ENCODE peak calls at places on chromosomes 12 and 14, in five cellular contexts. One of them, this sample, is unnamed.

GRCh38 chr14:35193161-35193560 is 70.8 kb downstream of the PRORP start:
- DNase-seq in naive thymus-derived CD4-positive, alpha-beta T cell: no peak
- DNase-seq in H1: no peak
- DNase-seq in colonic mucosa: no peak
- DNase-seq in Karpas-422: no peak
- DNase-seq in this sample: no peak

GRCh38 chr12:106743270-106743988 is 31.1 kb upstream of the RIC8B start:
- DNase-seq in Karpas-422: no peak
- DNase-seq in naive thymus-derived CD4-positive, alpha-beta T cell: no peak
- DNase-seq in H1: no peak
- DNase-seq in colonic mucosa: no peak
- DNase-seq in this sample: no peak

GRCh38 chr12:109459247-109459646 is 17.9 kb downstream of the KCTD10 start:
- DNase-seq in H1: no peak
- DNase-seq in naive thymus-derived CD4-positive, alpha-beta T cell: no peak
- DNase-seq in colonic mucosa: no peak
- DNase-seq in Karpas-422: no peak
- DNase-seq in this sample: no peak

GRCh38 chr14:56524971-56525677 is 54.5 kb upstream of the TMEM260 start:
- DNase-seq in H1: no peak
- DNase-seq in colonic mucosa: no peak
- DNase-seq in Karpas-422: no peak
- DNase-seq in naive thymus-derived CD4-positive, alpha-beta T cell: no peak
- DNase-seq in this sample: no peak

GRCh38 chr14:89681086-89682018 is 264.3 kb upstream of the FOXN3 start:
- DNase-seq in Karpas-422: no peak
- DNase-seq in naive thymus-derived CD4-positive, alpha-beta T cell: no peak
- DNase-seq in H1: no peak
- DNase-seq in colonic mucosa: no peak
- DNase-seq in this sample: peak; percentile 56

GRCh38 chr14:89654998-89655397 is 238.0 kb upstream of the FOXN3 start:
- DNase-seq in H1: no peak
- DNase-seq in naive thymus-derived CD4-positive, alpha-beta T cell: no peak
- DNase-seq in colonic mucosa: no peak
- DNase-seq in Karpas-422: no peak
- DNase-seq in this sample: no peak

GRCh38 chr14:47438650-47439140 is 236.7 kb downstream of the MDGA2 start:
- DNase-seq in colonic mucosa: no peak
- DNase-seq in Karpas-422: no peak
- DNase-seq in naive thymus-derived CD4-positive, alpha-beta T cell: no peak
- DNase-seq in H1: no peak
- DNase-seq in this sample: no peak

GRCh38 chr14:54902521-54903420 is at the start of gene GCH1:
- DNase-seq in Karpas-422: peak; percentile 94
- DNase-seq in H1: peak; percentile 25
- DNase-seq in colonic mucosa: peak; percentile 89
- DNase-seq in naive thymus-derived CD4-positive, alpha-beta T cell: peak; percentile 73
- DNase-seq in this sample: peak; percentile 87

GRCh38 chr12:164207-164606 is 49.8 kb downstream of the SLC6A12 start:
- DNase-seq in H1: no peak
- DNase-seq in naive thymus-derived CD4-positive, alpha-beta T cell: no peak
- DNase-seq in colonic mucosa: peak; percentile 43
- DNase-seq in Karpas-422: no peak
- DNase-seq in this sample: peak; percentile 86

GRCh38 chr14:103101257-103101963 is 6.9 kb downstream of the EXOC3L4 start:
- DNase-seq in colonic mucosa: no peak
- DNase-seq in H1: no peak
- DNase-seq in Karpas-422: no peak
- DNase-seq in naive thymus-derived CD4-positive, alpha-beta T cell: no peak
- DNase-seq in this sample: no peak

GRCh38 chr14:103099081-103099732 is 4.7 kb downstream of the EXOC3L4 start:
- DNase-seq in H1: no peak
- DNase-seq in colonic mucosa: no peak
- DNase-seq in Karpas-422: no peak
- DNase-seq in naive thymus-derived CD4-positive, alpha-beta T cell: no peak
- DNase-seq in this sample: no peak

GRCh38 chr14:103100281-103101121 is 6.0 kb downstream of the EXOC3L4 start:
- DNase-seq in colonic mucosa: no peak
- DNase-seq in naive thymus-derived CD4-positive, alpha-beta T cell: no peak
- DNase-seq in Karpas-422: no peak
- DNase-seq in H1: no peak
- DNase-seq in this sample: no peak

GRCh38 chr14:103097994-103098957 is 3.8 kb downstream of the EXOC3L4 start:
- DNase-seq in colonic mucosa: no peak
- DNase-seq in H1: no peak
- DNase-seq in naive thymus-derived CD4-positive, alpha-beta T cell: no peak
- DNase-seq in Karpas-422: no peak
- DNase-seq in this sample: peak; percentile 80

DNA sequence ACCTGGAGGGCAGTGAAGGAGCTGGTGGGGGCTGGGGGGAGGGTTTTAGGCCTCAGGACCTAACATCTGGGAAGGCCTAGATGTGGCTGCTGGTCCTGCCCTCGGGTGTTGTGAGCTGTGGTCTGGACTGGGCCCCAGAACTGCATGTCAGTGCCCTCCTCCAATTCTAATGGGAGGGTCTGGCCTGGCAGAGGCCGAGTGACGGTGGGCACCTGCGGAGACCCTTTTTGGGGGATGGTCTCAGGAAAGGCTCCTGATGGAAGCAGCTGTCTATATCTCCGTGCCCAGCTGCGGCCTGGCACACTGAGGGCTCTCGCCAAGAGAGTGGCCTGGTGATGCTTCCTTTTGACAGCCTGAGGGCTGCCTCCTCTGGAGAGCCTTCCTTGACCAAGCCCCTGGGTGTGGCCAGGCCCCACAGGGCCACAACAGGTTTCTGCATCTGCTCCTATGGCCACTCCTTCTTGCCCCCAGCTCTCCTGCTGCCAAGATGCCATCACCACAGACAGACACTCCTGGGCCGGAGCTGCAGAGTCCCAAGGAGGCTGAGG is 5.3 kb downstream of the EXOC3L4 start:
- DNase-seq in naive thymus-derived CD4-positive, alpha-beta T cell: no peak
- DNase-seq in colonic mucosa: no peak
- DNase-seq in H1: no peak
- DNase-seq in Karpas-422: no peak
- DNase-seq in this sample: no peak
- H3K4me1 ChIP-seq in naive thymus-derived CD4-positive, alpha-beta T cell: no peaks in the 10 kb centered on the region
- H3K4me1 ChIP-seq in colonic mucosa: peaks cover 17% of the 10 kb centered on the region
- H3K4me1 ChIP-seq in H1: no peaks in the 10 kb centered on the region
- H3K4me1 ChIP-seq in Karpas-422: peaks cover 4% of the 10 kb centered on the region
- H3K4me1 ChIP-seq in this sample: peaks cover 12% of the 10 kb centered on the region

DNA sequence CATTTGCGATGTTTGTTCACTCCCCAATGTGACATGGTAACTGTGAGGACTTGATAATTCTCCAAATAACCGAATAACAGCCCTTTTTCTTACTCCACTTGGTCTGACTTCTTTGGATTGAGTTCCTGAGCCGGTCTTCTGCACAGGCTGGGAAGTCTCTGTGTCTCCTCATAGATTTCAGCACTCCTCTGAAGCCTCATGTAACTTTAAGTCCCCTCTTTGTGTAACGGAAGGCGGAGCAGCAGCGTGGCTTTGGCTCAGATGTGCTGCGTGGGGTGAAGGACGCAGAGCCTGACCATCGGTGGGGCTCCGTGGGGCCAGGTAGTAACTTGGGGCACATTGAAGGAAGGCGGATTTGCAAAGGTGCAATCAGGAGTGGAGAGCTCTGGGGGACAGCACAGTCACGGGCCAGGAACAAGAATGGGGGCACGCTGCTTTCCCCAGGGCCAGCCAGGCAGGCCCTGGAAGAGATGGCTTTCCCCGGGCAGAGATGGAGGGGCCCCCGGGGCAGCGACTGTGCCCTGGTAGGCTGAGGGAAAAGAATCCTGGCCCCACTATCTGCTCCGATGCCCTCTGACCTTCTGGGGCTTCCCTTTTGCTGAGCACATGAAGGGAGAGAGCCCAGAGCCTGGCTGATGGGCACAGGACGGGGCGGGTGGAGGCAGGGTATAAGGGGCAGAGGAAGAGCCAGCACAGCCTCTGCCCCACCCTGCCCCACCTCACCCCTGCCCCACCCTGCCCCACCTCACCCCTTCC is 56.8 kb downstream of the ADGRD1 start:
- DNase-seq in Karpas-422: no peak
- DNase-seq in H1: no peak
- DNase-seq in colonic mucosa: no peak
- DNase-seq in naive thymus-derived CD4-positive, alpha-beta T cell: no peak
- DNase-seq in this sample: no peak
- H3K9me3 ChIP-seq in Karpas-422: no peaks in the 10 kb centered on the region
- H3K9me3 ChIP-seq in H1: no peaks in the 10 kb centered on the region
- H3K9me3 ChIP-seq in colonic mucosa: no peaks in the 10 kb centered on the region
- H3K9me3 ChIP-seq in naive thymus-derived CD4-positive, alpha-beta T cell: no peaks in the 10 kb centered on the region
- H3K9me3 ChIP-seq in this sample: no peaks in the 10 kb centered on the region

GRCh38 chr12:121860257-121860656 is 1.6 kb upstream of the HPD start:
- DNase-seq in colonic mucosa: no peak
- DNase-seq in Karpas-422: no peak
- DNase-seq in H1: no peak
- DNase-seq in naive thymus-derived CD4-positive, alpha-beta T cell: no peak
- DNase-seq in this sample: no peak

GRCh38 chr12:121858318-121858661 is 369 bp downstream of the HPD start:
- DNase-seq in colonic mucosa: no peak
- DNase-seq in Karpas-422: no peak
- DNase-seq in H1: no peak
- DNase-seq in naive thymus-derived CD4-positive, alpha-beta T cell: no peak
- DNase-seq in this sample: no peak

GRCh38 chr12:121858662-121859572 is at the start of gene HPD:
- DNase-seq in H1: no peak
- DNase-seq in naive thymus-derived CD4-positive, alpha-beta T cell: no peak
- DNase-seq in colonic mucosa: peak; percentile 46
- DNase-seq in Karpas-422: no peak
- DNase-seq in this sample: peak; percentile 11

GRCh38 chr12:121857322-121858246 is 1.1 kb downstream of the HPD start:
- DNase-seq in H1: no peak
- DNase-seq in naive thymus-derived CD4-positive, alpha-beta T cell: no peak
- DNase-seq in Karpas-422: no peak
- DNase-seq in colonic mucosa: no peak
- DNase-seq in this sample: no peak

DNA sequence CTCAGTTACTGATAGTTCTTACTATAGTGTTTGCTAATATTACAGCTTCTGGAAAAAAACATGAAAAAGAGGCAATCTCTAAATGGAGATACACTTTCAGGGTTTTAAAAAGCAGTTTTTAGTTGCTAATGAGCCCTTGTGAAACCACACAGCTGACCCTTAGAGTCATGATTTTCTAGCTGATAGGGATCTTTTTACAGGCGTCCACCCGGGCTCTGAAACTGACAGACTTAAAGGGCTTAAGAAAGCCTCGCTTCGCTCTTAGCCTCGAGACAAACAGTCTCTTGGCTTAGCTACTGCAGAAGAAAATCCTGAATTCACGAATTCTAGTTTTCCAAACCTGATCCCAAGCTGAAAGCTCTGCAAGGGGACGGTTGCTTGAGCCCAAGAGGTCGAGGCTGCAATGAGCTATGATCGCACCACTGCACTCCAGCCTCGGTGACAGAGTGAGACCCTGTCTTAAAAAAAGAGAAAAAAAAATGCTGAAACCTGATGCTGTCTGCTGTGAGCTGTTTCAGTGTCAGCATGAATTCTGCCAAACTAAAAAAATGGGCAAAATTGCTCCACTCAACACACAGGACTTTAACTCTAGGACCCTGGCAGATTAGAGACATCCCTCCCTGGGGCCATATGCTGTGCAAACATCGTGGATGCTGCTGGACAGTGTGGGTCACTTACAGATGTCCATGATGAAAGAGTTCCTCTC is 3.0 kb upstream of the HPD start:
- DNase-seq in H1: no peak
- DNase-seq in colonic mucosa: no peak
- DNase-seq in naive thymus-derived CD4-positive, alpha-beta T cell: no peak
- DNase-seq in Karpas-422: no peak
- DNase-seq in this sample: no peak
- H3K27ac ChIP-seq in H1: no peak overlapping the region
- H3K27ac ChIP-seq in colonic mucosa: no peak overlapping the region
- H3K27ac ChIP-seq in naive thymus-derived CD4-positive, alpha-beta T cell: no peak overlapping the region
- H3K27ac ChIP-seq in Karpas-422: no peak overlapping the region
- H3K27ac ChIP-seq in this sample: no peak overlapping the region

GRCh38 chr12:5923043-5923605 is 21.9 kb downstream of the ANO2 start:
- DNase-seq in H1: no peak
- DNase-seq in colonic mucosa: no peak
- DNase-seq in Karpas-422: no peak
- DNase-seq in naive thymus-derived CD4-positive, alpha-beta T cell: no peak
- DNase-seq in this sample: no peak
- H3K4me1 ChIP-seq in H1: no peaks in the 10 kb centered on the region
- H3K4me1 ChIP-seq in colonic mucosa: no peaks in the 10 kb centered on the region
- H3K4me1 ChIP-seq in Karpas-422: no peaks in the 10 kb centered on the region
- H3K4me1 ChIP-seq in naive thymus-derived CD4-positive, alpha-beta T cell: no peaks in the 10 kb centered on the region
- H3K4me1 ChIP-seq in this sample: no peaks in the 10 kb centered on the region

GRCh38 chr14:105864116-105864515 is 337.7 kb downstream of the TMEM121 start:
- DNase-seq in H1: no peak
- DNase-seq in Karpas-422: no peak
- DNase-seq in naive thymus-derived CD4-positive, alpha-beta T cell: no peak
- DNase-seq in colonic mucosa: no peak
- DNase-seq in this sample: no peak

GRCh38 chr14:105862581-105863239 is 336.3 kb downstream of the TMEM121 start:
- DNase-seq in colonic mucosa: no peak
- DNase-seq in naive thymus-derived CD4-positive, alpha-beta T cell: no peak
- DNase-seq in Karpas-422: peak; percentile 84
- DNase-seq in H1: no peak
- DNase-seq in this sample: no peak

GRCh38 chr14:105861985-105862465 is 335.6 kb downstream of the TMEM121 start:
- DNase-seq in colonic mucosa: no peak
- DNase-seq in Karpas-422: peak; percentile 98
- DNase-seq in naive thymus-derived CD4-positive, alpha-beta T cell: no peak
- DNase-seq in H1: no peak
- DNase-seq in this sample: no peak

GRCh38 chr14:105864651-105865265 is 338.4 kb downstream of the TMEM121 start:
- DNase-seq in Karpas-422: no peak
- DNase-seq in H1: no peak
- DNase-seq in naive thymus-derived CD4-positive, alpha-beta T cell: peak; percentile 3
- DNase-seq in colonic mucosa: no peak
- DNase-seq in this sample: no peak

DNA sequence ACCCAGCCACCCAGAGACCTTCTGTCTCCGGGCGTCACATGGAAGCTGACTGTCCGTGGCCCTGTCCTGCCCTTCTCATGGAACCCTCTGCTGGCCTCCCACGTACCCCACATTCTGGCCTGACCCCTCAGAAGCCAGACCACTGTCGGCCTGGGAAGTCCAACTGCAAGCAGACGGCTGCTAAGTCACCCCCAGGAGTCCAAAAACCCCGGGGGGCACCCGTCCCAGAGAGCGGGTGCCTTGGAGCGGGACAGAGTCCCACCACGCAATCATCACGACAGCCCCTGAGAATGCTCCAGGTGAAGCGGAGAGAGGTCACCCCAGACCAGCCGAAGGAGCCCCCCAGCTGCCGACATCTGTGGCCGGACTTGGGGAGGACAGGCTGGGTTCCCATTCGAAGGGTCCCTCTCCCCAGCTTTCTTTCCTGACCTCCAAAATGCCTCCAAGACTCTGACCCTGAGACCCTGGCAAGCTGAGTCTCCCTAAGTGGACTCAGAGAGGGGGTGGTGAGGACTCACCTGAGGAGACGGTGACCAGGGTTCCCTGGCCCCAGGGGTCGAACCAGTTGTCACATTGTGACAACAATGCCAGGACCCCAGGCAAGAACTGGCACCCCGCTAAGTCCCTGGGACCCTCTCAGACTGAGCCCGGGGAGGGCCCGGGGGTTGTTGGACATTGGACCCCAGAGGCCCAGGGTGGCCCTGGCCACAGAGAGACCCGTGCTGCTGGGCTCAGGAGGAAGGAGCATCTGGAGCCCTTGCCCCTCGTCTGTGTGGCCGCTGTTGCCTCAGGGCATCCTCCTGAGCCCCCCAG is 337.1 kb downstream of the TMEM121 start:
- DNase-seq in naive thymus-derived CD4-positive, alpha-beta T cell: no peak
- DNase-seq in Karpas-422: peak; percentile 58
- DNase-seq in colonic mucosa: no peak
- DNase-seq in H1: no peak
- DNase-seq in this sample: no peak
- H3K9me3 ChIP-seq in naive thymus-derived CD4-positive, alpha-beta T cell: no peaks in the 10 kb centered on the region
- H3K9me3 ChIP-seq in Karpas-422: no peaks in the 10 kb centered on the region
- H3K9me3 ChIP-seq in colonic mucosa: no peaks in the 10 kb centered on the region
- H3K9me3 ChIP-seq in H1: peaks cover 91% of the 10 kb centered on the region
- H3K9me3 ChIP-seq in this sample: no peaks in the 10 kb centered on the region

This sample was measured in small intestine.